ENCODE peak calls at places on chromosomes 6 and 20, in six cellular contexts. V is neural progenitor cell, S is colonic mucosa, O is MM.1S, Y is sigmoid colon, A is cardiac muscle cell. G is an unnamed sample.

GRCh38 chr6:125942677-125943527 is 13.7 kb upstream of the HINT3 start:
- DNase-seq in S (peak; percentile 60), O (no peak), Y (no peak), V (no peak), A (no peak), G (no peak)

GRCh38 chr6:47188588-47189021 is 121.1 kb downstream of the TNFRSF21 start:
- DNase-seq in A (no peak), O (no peak), S (peak; percentile 73), V (no peak), Y (no peak), G (no peak)

GRCh38 chr20:44180814-44181213 is 6.2 kb downstream of the JPH2 start:
- DNase-seq in S (no peak), O (no peak), Y (peak; percentile 94), V (peak; percentile 61), A (peak; percentile 97), G (peak; percentile 96)

GRCh38 chr6:38404355-38404754 is 235.4 kb downstream of the BTBD9 start:
- DNase-seq in Y (no peak), A (no peak), S (no peak), V (no peak), O (no peak), G (no peak)

GRCh38 chr20:3764659-3765058 is 2.9 kb downstream of the ADISSP start:
- DNase-seq in Y (no peak), A (no peak), V (no peak), S (no peak), O (no peak), G (no peak)

GRCh38 chr6:46637933-46638332 is 14.7 kb downstream of the CYP39A1 start:
- DNase-seq in V (no peak), S (no peak), Y (no peak), A (no peak), O (no peak), G (no peak)

GRCh38 chr6:14108571-14109410 is 8.8 kb upstream of the CD83 start:
- DNase-seq in A (no peak), O (no peak), V (no peak), Y (no peak), S (peak; percentile 28), G (peak; percentile 20)

GRCh38 chr6:148997863-148998262 is 251.0 kb downstream of the UST start:
- DNase-seq in V (no peak), S (no peak), Y (no peak), A (no peak), O (peak; percentile 61), G (peak; percentile 21)

GRCh38 chr20:52859156-52859887 is 112.8 kb upstream of the TSHZ2 start:
- DNase-seq in O (no peak), S (no peak), Y (no peak), V (peak; percentile 16), A (no peak), G (no peak)

GRCh38 chr6:9225441-9225871 is 790.1 kb upstream of the SLC35B3 start:
- DNase-seq in Y (no peak), O (no peak), A (no peak), V (no peak), S (no peak), G (no peak)

GRCh38 chr20:35340436-35340835 is 48.2 kb upstream of the FAM83C start:
- DNase-seq in V (no peak), S (no peak), A (no peak), Y (no peak), O (no peak), G (no peak)

GRCh38 chr20:8875586-8875985 is 193.3 kb upstream of the PLCB4 start:
- DNase-seq in O (no peak), A (no peak), S (no peak), V (no peak), Y (no peak), G (no peak)

GRCh38 chr6:111983197-111983596 is 70.7 kb upstream of the CCN6 start:
- DNase-seq in O (no peak), Y (no peak), S (no peak), A (no peak), V (no peak), G (no peak)

GRCh38 chr20:47146703-47147102 is 209.8 kb downstream of the ZMYND8 start:
- DNase-seq in S (no peak), V (peak; percentile 26), Y (no peak), O (no peak), A (peak; percentile 11), G (peak; percentile 74)

GRCh38 chr6:164085552-164086325 is 671.2 kb downstream of the QKI start:
- DNase-seq in Y (peak; percentile 84), S (no peak), V (peak; percentile 80), A (no peak), O (no peak), G (peak; percentile 97)

GRCh38 chr6:156816505-156816904 is 39.3 kb downstream of the ARID1B start:
- DNase-seq in V (no peak), A (no peak), S (no peak), Y (no peak), O (no peak), G (no peak)

GRCh38 chr6:113630738-113631535 is 226.2 kb upstream of the MARCKS start:
- DNase-seq in V (no peak), Y (no peak), O (peak; percentile 90), A (peak; percentile 24), S (no peak), G (no peak)

GRCh38 chr20:58467572-58468330 is 47.4 kb downstream of the APCDD1L start:
- DNase-seq in O (no peak), V (no peak), A (no peak), S (no peak), Y (peak; percentile 79), G (no peak)

GRCh38 chr6:36820700-36821580 is 18.3 kb downstream of the CPNE5 start:
- DNase-seq in A (no peak), Y (no peak), S (no peak), O (no peak), V (peak; percentile 63), G (peak; percentile 46)

GRCh38 chr6:135451617-135452190 is 45.8 kb downstream of the AHI1 start:
- DNase-seq in V (peak; percentile 44), S (no peak), O (peak; percentile 42), A (peak; percentile 47), Y (no peak), G (no peak)

GRCh38 chr6:79084693-79085092 is 6.6 kb upstream of the PHIP start:
- DNase-seq in A (no peak), Y (no peak), S (no peak), V (no peak), O (no peak), G (no peak)

GRCh38 chr6:1625352-1625773 is 15.6 kb downstream of the FOXC1 start:
- DNase-seq in A (no peak), S (no peak), Y (no peak), O (no peak), V (peak; percentile 74), G (no peak)

GRCh38 chr6:31626952-31627351 is 6.4 kb downstream of the PRRC2A start:
- DNase-seq in V (no peak), S (no peak), A (no peak), Y (no peak), O (no peak), G (no peak)

GRCh38 chr6:31621320-31621939 is 915 bp downstream of the PRRC2A start:
- DNase-seq in V (no peak), A (no peak), O (no peak), Y (no peak), S (no peak), G (peak; percentile 20)

GRCh38 chr6:31622678-31623077 is 2.2 kb downstream of the PRRC2A start:
- DNase-seq in V (no peak), S (no peak), Y (no peak), O (no peak), A (no peak), G (no peak)

GRCh38 chr6:31621991-31622390 is 1.5 kb downstream of the PRRC2A start:
- DNase-seq in S (peak; percentile 55), V (no peak), A (no peak), O (no peak), Y (no peak), G (peak; percentile 24)

DNA sequence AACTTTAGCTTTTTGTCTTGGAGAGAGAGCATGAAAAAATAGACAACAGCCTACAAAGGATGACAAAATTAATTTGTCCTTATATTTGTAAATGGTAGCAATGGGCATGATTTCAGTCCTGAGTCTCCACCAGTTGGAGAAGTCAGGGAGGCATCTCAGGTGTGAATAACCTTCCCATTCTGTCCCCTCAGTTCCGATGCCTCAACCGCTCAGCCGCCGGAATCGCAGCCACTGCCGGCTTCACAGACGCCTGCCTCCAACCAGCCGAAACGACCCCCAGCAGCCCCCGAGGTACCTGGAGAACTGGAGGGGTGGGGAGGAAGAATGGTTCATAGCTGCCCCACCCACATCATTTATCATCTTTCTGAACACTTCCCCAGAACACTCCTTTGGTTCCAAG is 3.6 kb downstream of the PRRC2A start:
- DNase-seq in S (no peak), V (no peak), A (no peak), Y (no peak), O (no peak), G (no peak)
- H3K36me3 ChIP-seq in S (peaks cover 32% of the 10 kb centered on the region), V (peaks cover 37% of the 10 kb centered on the region), A (peaks cover 61% of the 10 kb centered on the region), Y (peaks cover 55% of the 10 kb centered on the region), O (peaks cover 14% of the 10 kb centered on the region), G (peaks cover 69% of the 10 kb centered on the region)

GRCh38 chr6:82247634-82248232 is at the start of gene IBTK:
- DNase-seq in Y (peak; percentile 97), O (peak; percentile 92), S (peak; percentile 96), A (peak; percentile 93), V (peak; percentile 89), G (peak; percentile 92)
- H3K4me1 ChIP-seq in Y (peaks cover 41% of the 10 kb centered on the region), O (peaks cover 12% of the 10 kb centered on the region), S (no peaks in the 10 kb centered on the region), A (peaks cover 18% of the 10 kb centered on the region), V (peaks cover 22% of the 10 kb centered on the region), G (peaks cover 6% of the 10 kb centered on the region)

GRCh38 chr20:31538327-31538726 is 24.1 kb downstream of the HM13 start:
- DNase-seq in O (no peak), S (no peak), Y (no peak), V (no peak), A (no peak), G (no peak)
- H3K36me3 ChIP-seq in O (peaks cover 40% of the 10 kb centered on the region), S (peaks cover 22% of the 10 kb centered on the region), Y (peaks cover 51% of the 10 kb centered on the region), V (no peaks in the 10 kb centered on the region), A (peaks cover 25% of the 10 kb centered on the region), G (peaks cover 47% of the 10 kb centered on the region)

GRCh38 chr6:42100029-42100901 is 42.2 kb downstream of the C6orf132 start:
- DNase-seq in O (no peak), A (no peak), S (peak; percentile 71), Y (no peak), V (no peak), G (no peak)

GRCh38 chr6:42099340-42100028 is 42.9 kb downstream of the C6orf132 start:
- DNase-seq in Y (no peak), A (no peak), S (peak; percentile 89), V (no peak), O (no peak), G (no peak)

GRCh38 chr6:42103753-42104094 is 38.7 kb downstream of the C6orf132 start:
- DNase-seq in Y (no peak), S (no peak), V (no peak), A (no peak), O (no peak), G (no peak)

GRCh38 chr6:42103218-42103617 is 39.2 kb downstream of the C6orf132 start:
- DNase-seq in A (peak; percentile 42), Y (no peak), V (no peak), O (no peak), S (peak; percentile 70), G (no peak)

DNA sequence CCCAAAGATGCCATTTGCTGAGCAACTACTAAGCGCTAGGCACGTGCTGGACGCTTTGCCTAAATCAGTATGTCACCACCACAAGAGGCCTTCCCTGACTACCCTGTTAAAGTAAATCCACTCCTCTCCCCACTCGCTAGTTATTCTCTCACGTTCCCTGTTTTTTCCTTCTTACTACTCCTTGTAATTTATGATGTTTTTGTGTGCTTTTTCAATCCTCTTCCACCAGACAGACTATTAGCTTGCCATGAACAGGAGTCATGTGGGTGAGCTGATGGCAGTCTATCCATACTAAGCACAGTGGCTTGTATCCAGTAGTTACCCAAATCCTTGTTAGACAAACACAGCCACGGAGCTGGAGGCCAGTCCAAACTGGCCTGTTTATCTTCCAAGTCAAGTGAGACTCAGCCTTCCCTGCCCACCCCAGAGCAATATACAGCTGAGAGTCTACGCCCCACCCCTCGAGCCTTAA is 41.2 kb downstream of the C6orf132 start:
- DNase-seq in O (no peak), Y (peak; percentile 69), V (no peak), S (peak; percentile 72), A (no peak), G (no peak)
- H3K4me1 ChIP-seq in O (peaks cover 4% of the 10 kb centered on the region), Y (peaks cover 36% of the 10 kb centered on the region), V (peaks cover 3% of the 10 kb centered on the region), S (peaks cover 18% of the 10 kb centered on the region), A (peaks cover 44% of the 10 kb centered on the region), G (no peaks in the 10 kb centered on the region)